ENCODE peak calls at places on chromosomes 6 and 20, in seven cellular contexts. One of them, this sample, is unnamed.

GRCh38 chr6:131682427-131682826 is 18.8 kb downstream of the OR2A4 start:
- DNase-seq in epithelial cell of esophagus: peak
- DNase-seq in body of pancreas: no peak
- DNase-seq in lower lobe of right lung: no peak
- DNase-seq in astrocyte: no peak
- DNase-seq in left lung: no peak
- DNase-seq in psoas muscle: no peak
- DNase-seq in this sample: no peak

GRCh38 chr6:34182751-34183531 is 37.1 kb upstream of the GRM4 start:
- DNase-seq in epithelial cell of esophagus: no peak
- DNase-seq in body of pancreas: no peak
- DNase-seq in lower lobe of right lung: no peak
- DNase-seq in astrocyte: no peak
- DNase-seq in left lung: peak
- DNase-seq in psoas muscle: no peak
- DNase-seq in this sample: no peak

GRCh38 chr6:41503841-41504525 is 42.2 kb upstream of the FOXP4 start:
- DNase-seq in epithelial cell of esophagus: no peak
- DNase-seq in body of pancreas: peak
- DNase-seq in lower lobe of right lung: no peak
- DNase-seq in astrocyte: peak
- DNase-seq in left lung: no peak
- DNase-seq in psoas muscle: peak
- DNase-seq in this sample: peak

GRCh38 chr6:40907198-40907701 is 131.8 kb downstream of the UNC5CL start:
- DNase-seq in epithelial cell of esophagus: peak
- DNase-seq in body of pancreas: peak
- DNase-seq in lower lobe of right lung: no peak
- DNase-seq in astrocyte: peak
- DNase-seq in left lung: no peak
- DNase-seq in psoas muscle: peak
- DNase-seq in this sample: peak

GRCh38 chr20:61127311-61128044 is 124.6 kb upstream of the CDH4 start:
- DNase-seq in epithelial cell of esophagus: peak
- DNase-seq in body of pancreas: no peak
- DNase-seq in lower lobe of right lung: no peak
- DNase-seq in astrocyte: peak
- DNase-seq in left lung: no peak
- DNase-seq in psoas muscle: no peak
- DNase-seq in this sample: no peak

GRCh38 chr6:146339716-146340115 is 203.9 kb upstream of the RAB32 start:
- DNase-seq in epithelial cell of esophagus: peak
- DNase-seq in body of pancreas: no peak
- DNase-seq in lower lobe of right lung: no peak
- DNase-seq in astrocyte: peak
- DNase-seq in left lung: no peak
- DNase-seq in psoas muscle: no peak
- DNase-seq in this sample: peak

GRCh38 chr6:33143113-33143760 is 49.0 kb downstream of the COL11A2 start:
- DNase-seq in epithelial cell of esophagus: no peak
- DNase-seq in body of pancreas: no peak
- DNase-seq in lower lobe of right lung: no peak
- DNase-seq in astrocyte: no peak
- DNase-seq in left lung: no peak
- DNase-seq in psoas muscle: no peak
- DNase-seq in this sample: no peak

GRCh38 chr20:57638173-57638894 is 18.1 kb upstream of the ZBP1 start:
- DNase-seq in epithelial cell of esophagus: no peak
- DNase-seq in body of pancreas: no peak
- DNase-seq in lower lobe of right lung: peak
- DNase-seq in astrocyte: peak
- DNase-seq in left lung: peak
- DNase-seq in psoas muscle: no peak
- DNase-seq in this sample: no peak

GRCh38 chr6:156776841-156777576 is at the start of gene ARID1B:
- DNase-seq in epithelial cell of esophagus: peak
- DNase-seq in body of pancreas: peak
- DNase-seq in lower lobe of right lung: peak
- DNase-seq in astrocyte: peak
- DNase-seq in left lung: peak
- DNase-seq in psoas muscle: peak
- DNase-seq in this sample: peak

GRCh38 chr6:166656269-166657206 is 29.5 kb upstream of the RPS6KA2 start:
- DNase-seq in epithelial cell of esophagus: peak
- DNase-seq in body of pancreas: peak
- DNase-seq in lower lobe of right lung: no peak
- DNase-seq in astrocyte: no peak
- DNase-seq in left lung: no peak
- DNase-seq in psoas muscle: no peak
- DNase-seq in this sample: no peak

GRCh38 chr6:133568970-133569889 is 319.7 kb upstream of the TCF21 start:
- DNase-seq in epithelial cell of esophagus: peak
- DNase-seq in body of pancreas: no peak
- DNase-seq in lower lobe of right lung: no peak
- DNase-seq in astrocyte: peak
- DNase-seq in left lung: no peak
- DNase-seq in psoas muscle: peak
- DNase-seq in this sample: peak

GRCh38 chr6:120489941-120490340 is 844.3 kb downstream of the TBC1D32 start:
- DNase-seq in epithelial cell of esophagus: no peak
- DNase-seq in body of pancreas: no peak
- DNase-seq in lower lobe of right lung: no peak
- DNase-seq in astrocyte: no peak
- DNase-seq in left lung: no peak
- DNase-seq in psoas muscle: no peak
- DNase-seq in this sample: no peak

GRCh38 chr6:28979679-28980078 is 25.4 kb downstream of the ZNF311 start:
- DNase-seq in epithelial cell of esophagus: no peak
- DNase-seq in body of pancreas: no peak
- DNase-seq in lower lobe of right lung: no peak
- DNase-seq in astrocyte: no peak
- DNase-seq in left lung: no peak
- DNase-seq in psoas muscle: no peak
- DNase-seq in this sample: no peak

GRCh38 chr20:62376112-62377063 is 9.3 kb upstream of the LAMA5 start:
- DNase-seq in epithelial cell of esophagus: peak
- DNase-seq in body of pancreas: peak
- DNase-seq in lower lobe of right lung: no peak
- DNase-seq in astrocyte: no peak
- DNase-seq in left lung: no peak
- DNase-seq in psoas muscle: no peak
- DNase-seq in this sample: peak

GRCh38 chr20:50627747-50628146 is 63.6 kb downstream of the RIPOR3 start:
- DNase-seq in epithelial cell of esophagus: no peak
- DNase-seq in body of pancreas: no peak
- DNase-seq in lower lobe of right lung: no peak
- DNase-seq in astrocyte: no peak
- DNase-seq in left lung: no peak
- DNase-seq in psoas muscle: no peak
- DNase-seq in this sample: no peak

GRCh38 chr6:85537055-85537494 is 56.6 kb downstream of the SNX14 start:
- DNase-seq in epithelial cell of esophagus: no peak
- DNase-seq in body of pancreas: no peak
- DNase-seq in lower lobe of right lung: no peak
- DNase-seq in astrocyte: no peak
- DNase-seq in left lung: no peak
- DNase-seq in psoas muscle: no peak
- DNase-seq in this sample: no peak

GRCh38 chr6:146985111-146985510 is 219.1 kb upstream of the STXBP5 start:
- DNase-seq in epithelial cell of esophagus: peak
- DNase-seq in body of pancreas: no peak
- DNase-seq in lower lobe of right lung: no peak
- DNase-seq in astrocyte: no peak
- DNase-seq in left lung: no peak
- DNase-seq in psoas muscle: no peak
- DNase-seq in this sample: peak

GRCh38 chr6:21597706-21598273 is 4.2 kb downstream of the SOX4 start:
- DNase-seq in epithelial cell of esophagus: peak
- DNase-seq in body of pancreas: no peak
- DNase-seq in lower lobe of right lung: no peak
- DNase-seq in astrocyte: no peak
- DNase-seq in left lung: no peak
- DNase-seq in psoas muscle: no peak
- DNase-seq in this sample: no peak

GRCh38 chr6:168194732-168195565 is 115.9 kb upstream of the FRMD1 start:
- DNase-seq in epithelial cell of esophagus: no peak
- DNase-seq in body of pancreas: no peak
- DNase-seq in lower lobe of right lung: no peak
- DNase-seq in astrocyte: no peak
- DNase-seq in left lung: no peak
- DNase-seq in psoas muscle: no peak
- DNase-seq in this sample: no peak

GRCh38 chr6:80163754-80164187 is 57.3 kb downstream of the BCKDHB start:
- DNase-seq in epithelial cell of esophagus: peak
- DNase-seq in body of pancreas: no peak
- DNase-seq in lower lobe of right lung: no peak
- DNase-seq in astrocyte: peak
- DNase-seq in left lung: no peak
- DNase-seq in psoas muscle: no peak
- DNase-seq in this sample: peak

GRCh38 chr6:129662406-129662766 is 47.6 kb downstream of the ARHGAP18 start:
- DNase-seq in epithelial cell of esophagus: no peak
- DNase-seq in body of pancreas: no peak
- DNase-seq in lower lobe of right lung: no peak
- DNase-seq in astrocyte: no peak
- DNase-seq in left lung: no peak
- DNase-seq in psoas muscle: no peak
- DNase-seq in this sample: no peak

GRCh38 chr20:63624486-63624885 is 2.4 kb downstream of the GMEB2 start:
- DNase-seq in epithelial cell of esophagus: no peak
- DNase-seq in body of pancreas: no peak
- DNase-seq in lower lobe of right lung: no peak
- DNase-seq in astrocyte: no peak
- DNase-seq in left lung: no peak
- DNase-seq in psoas muscle: no peak
- DNase-seq in this sample: no peak

GRCh38 chr20:15889073-15889923 is 684.0 kb downstream of the KIF16B start:
- DNase-seq in epithelial cell of esophagus: no peak
- DNase-seq in body of pancreas: no peak
- DNase-seq in lower lobe of right lung: no peak
- DNase-seq in astrocyte: no peak
- DNase-seq in left lung: no peak
- DNase-seq in psoas muscle: no peak
- DNase-seq in this sample: no peak

GRCh38 chr6:81759782-81760181 is 7.3 kb upstream of the TENT5A start:
- DNase-seq in epithelial cell of esophagus: peak
- DNase-seq in body of pancreas: no peak
- DNase-seq in lower lobe of right lung: no peak
- DNase-seq in astrocyte: peak
- DNase-seq in left lung: no peak
- DNase-seq in psoas muscle: no peak
- DNase-seq in this sample: no peak

GRCh38 chr20:2838170-2838797 is 2.2 kb downstream of the PCED1A start:
- DNase-seq in epithelial cell of esophagus: no peak
- DNase-seq in body of pancreas: no peak
- DNase-seq in lower lobe of right lung: no peak
- DNase-seq in astrocyte: no peak
- DNase-seq in left lung: no peak
- DNase-seq in psoas muscle: no peak
- DNase-seq in this sample: no peak

GRCh38 chr6:64504509-64504908 is 868.9 kb downstream of the PHF3 start:
- DNase-seq in epithelial cell of esophagus: peak
- DNase-seq in body of pancreas: no peak
- DNase-seq in lower lobe of right lung: no peak
- DNase-seq in astrocyte: no peak
- DNase-seq in left lung: no peak
- DNase-seq in psoas muscle: no peak
- DNase-seq in this sample: no peak

GRCh38 chr6:122049341-122049740 is 350.1 kb upstream of the HSF2 start:
- DNase-seq in epithelial cell of esophagus: peak
- DNase-seq in body of pancreas: no peak
- DNase-seq in lower lobe of right lung: no peak
- DNase-seq in astrocyte: peak
- DNase-seq in left lung: no peak
- DNase-seq in psoas muscle: no peak
- DNase-seq in this sample: no peak
- TF ChIP-seq CTCF in epithelial cell of esophagus: no peak
- TF ChIP-seq CTCF in body of pancreas: no peak
- TF ChIP-seq CTCF in lower lobe of right lung: no peak
- TF ChIP-seq CTCF in astrocyte: no peak
- TF ChIP-seq CTCF in left lung: no peak
- TF ChIP-seq CTCF in psoas muscle: no peak
- TF ChIP-seq CTCF in this sample: no peak

GRCh38 chr6:137165375-137166246 is 7.8 kb downstream of the IL22RA2 start:
- DNase-seq in epithelial cell of esophagus: peak
- DNase-seq in body of pancreas: peak
- DNase-seq in lower lobe of right lung: no peak
- DNase-seq in astrocyte: no peak
- DNase-seq in left lung: no peak
- DNase-seq in psoas muscle: no peak
- DNase-seq in this sample: no peak
- TF ChIP-seq CTCF in epithelial cell of esophagus: peak
- TF ChIP-seq CTCF in body of pancreas: peak
- TF ChIP-seq CTCF in lower lobe of right lung: no peak
- TF ChIP-seq CTCF in astrocyte: no peak
- TF ChIP-seq CTCF in left lung: no peak
- TF ChIP-seq CTCF in psoas muscle: no peak
- TF ChIP-seq CTCF in this sample: no peak

GRCh38 chr6:10463040-10463439 is 48.2 kb upstream of the TFAP2A start:
- DNase-seq in epithelial cell of esophagus: no peak
- DNase-seq in body of pancreas: no peak
- DNase-seq in lower lobe of right lung: no peak
- DNase-seq in astrocyte: no peak
- DNase-seq in left lung: no peak
- DNase-seq in psoas muscle: no peak
- DNase-seq in this sample: no peak

GRCh38 chr6:10463491-10464481 is 48.9 kb upstream of the TFAP2A start:
- DNase-seq in epithelial cell of esophagus: peak
- DNase-seq in body of pancreas: no peak
- DNase-seq in lower lobe of right lung: no peak
- DNase-seq in astrocyte: no peak
- DNase-seq in left lung: no peak
- DNase-seq in psoas muscle: no peak
- DNase-seq in this sample: peak

GRCh38 chr6:10461850-10462249 is 47.0 kb upstream of the TFAP2A start:
- DNase-seq in epithelial cell of esophagus: no peak
- DNase-seq in body of pancreas: no peak
- DNase-seq in lower lobe of right lung: no peak
- DNase-seq in astrocyte: no peak
- DNase-seq in left lung: no peak
- DNase-seq in psoas muscle: no peak
- DNase-seq in this sample: no peak

GRCh38 chr6:10460096-10460495 is 45.2 kb upstream of the TFAP2A start:
- DNase-seq in epithelial cell of esophagus: no peak
- DNase-seq in body of pancreas: no peak
- DNase-seq in lower lobe of right lung: no peak
- DNase-seq in astrocyte: no peak
- DNase-seq in left lung: no peak
- DNase-seq in psoas muscle: no peak
- DNase-seq in this sample: no peak

GRCh38 chr6:10465633-10466499 is 51.0 kb upstream of the TFAP2A start:
- DNase-seq in epithelial cell of esophagus: peak
- DNase-seq in body of pancreas: peak
- DNase-seq in lower lobe of right lung: no peak
- DNase-seq in astrocyte: no peak
- DNase-seq in left lung: no peak
- DNase-seq in psoas muscle: no peak
- DNase-seq in this sample: peak
- TF ChIP-seq CTCF in epithelial cell of esophagus: peak
- TF ChIP-seq CTCF in body of pancreas: no peak
- TF ChIP-seq CTCF in lower lobe of right lung: peak
- TF ChIP-seq CTCF in astrocyte: peak
- TF ChIP-seq CTCF in left lung: no peak
- TF ChIP-seq CTCF in psoas muscle: peak
- TF ChIP-seq CTCF in this sample: peak

GRCh38 chr20:49513531-49513930 is 31.1 kb upstream of the KCNB1 start:
- DNase-seq in epithelial cell of esophagus: no peak
- DNase-seq in body of pancreas: no peak
- DNase-seq in lower lobe of right lung: no peak
- DNase-seq in astrocyte: no peak
- DNase-seq in left lung: no peak
- DNase-seq in psoas muscle: no peak
- DNase-seq in this sample: peak
- TF ChIP-seq CTCF in epithelial cell of esophagus: no peak
- TF ChIP-seq CTCF in body of pancreas: no peak
- TF ChIP-seq CTCF in lower lobe of right lung: no peak
- TF ChIP-seq CTCF in astrocyte: no peak
- TF ChIP-seq CTCF in left lung: no peak
- TF ChIP-seq CTCF in psoas muscle: no peak
- TF ChIP-seq CTCF in this sample: no peak

This sample was measured in PC-9.